ENCODE peak calls at places on chromosomes 6 and 20, in eight cellular contexts. One of them, this sample, is unnamed.
A peak's percentile ranks its signal among the peaks of the same experiment; 100 is the strongest.

GRCh38 chr6:124057448-124057847 is 253.8 kb downstream of the NKAIN2 start:
- DNase-seq in A549: no peak
- DNase-seq in epithelial cell of esophagus: no peak
- DNase-seq in endothelial cell: no peak
- DNase-seq in tibial artery: no peak
- DNase-seq in GM12864: no peak
- DNase-seq in nephron progenitor cell: no peak
- DNase-seq in natural killer cell: no peak
- DNase-seq in this sample: no peak

GRCh38 chr6:3292431-3293197 is 33.9 kb downstream of the PSMG4 start:
- DNase-seq in A549: no peak
- DNase-seq in epithelial cell of esophagus: no peak
- DNase-seq in endothelial cell: no peak
- DNase-seq in tibial artery: peak; percentile 14
- DNase-seq in GM12864: no peak
- DNase-seq in nephron progenitor cell: no peak
- DNase-seq in natural killer cell: no peak
- DNase-seq in this sample: no peak

GRCh38 chr6:2890981-2891767 is 11.9 kb downstream of the SERPINB9 start:
- DNase-seq in A549: no peak
- DNase-seq in epithelial cell of esophagus: no peak
- DNase-seq in endothelial cell: no peak
- DNase-seq in tibial artery: no peak
- DNase-seq in GM12864: no peak
- DNase-seq in nephron progenitor cell: no peak
- DNase-seq in natural killer cell: no peak
- DNase-seq in this sample: no peak

GRCh38 chr20:25376886-25377285 is 13.7 kb downstream of the ABHD12 start:
- DNase-seq in A549: no peak
- DNase-seq in epithelial cell of esophagus: no peak
- DNase-seq in endothelial cell: no peak
- DNase-seq in tibial artery: no peak
- DNase-seq in GM12864: no peak
- DNase-seq in nephron progenitor cell: no peak
- DNase-seq in natural killer cell: no peak
- DNase-seq in this sample: no peak

GRCh38 chr20:1802385-1803215 is 92.6 kb upstream of the SIRPA start:
- DNase-seq in A549: peak; percentile 70
- DNase-seq in epithelial cell of esophagus: peak; percentile 72
- DNase-seq in endothelial cell: peak; percentile 86
- DNase-seq in tibial artery: peak; percentile 64
- DNase-seq in GM12864: peak; percentile 29
- DNase-seq in nephron progenitor cell: peak; percentile 78
- DNase-seq in natural killer cell: no peak
- DNase-seq in this sample: peak; percentile 70

GRCh38 chr6:157364705-157365104 is 16.3 kb upstream of the ZDHHC14 start:
- DNase-seq in A549: no peak
- DNase-seq in epithelial cell of esophagus: no peak
- DNase-seq in endothelial cell: no peak
- DNase-seq in tibial artery: no peak
- DNase-seq in GM12864: no peak
- DNase-seq in nephron progenitor cell: no peak
- DNase-seq in natural killer cell: no peak
- DNase-seq in this sample: no peak

GRCh38 chr6:106014930-106015329 is 71.2 kb upstream of the PRDM1 start:
- DNase-seq in A549: no peak
- DNase-seq in epithelial cell of esophagus: no peak
- DNase-seq in endothelial cell: no peak
- DNase-seq in tibial artery: no peak
- DNase-seq in GM12864: no peak
- DNase-seq in nephron progenitor cell: no peak
- DNase-seq in natural killer cell: no peak
- DNase-seq in this sample: no peak

GRCh38 chr20:36544134-36545018 is 3.1 kb downstream of the MYL9 start:
- DNase-seq in A549: no peak
- DNase-seq in epithelial cell of esophagus: peak; percentile 79
- DNase-seq in endothelial cell: no peak
- DNase-seq in tibial artery: no peak
- DNase-seq in GM12864: no peak
- DNase-seq in nephron progenitor cell: no peak
- DNase-seq in natural killer cell: no peak
- DNase-seq in this sample: no peak

GRCh38 chr20:25695532-25696383 is 895 bp downstream of the ZNF337 start:
- DNase-seq in A549: no peak
- DNase-seq in epithelial cell of esophagus: peak; percentile 21
- DNase-seq in endothelial cell: no peak
- DNase-seq in tibial artery: no peak
- DNase-seq in GM12864: no peak
- DNase-seq in nephron progenitor cell: no peak
- DNase-seq in natural killer cell: no peak
- DNase-seq in this sample: peak; percentile 26

GRCh38 chr20:10429443-10429981 is 4.5 kb downstream of the MKKS start:
- DNase-seq in A549: no peak
- DNase-seq in epithelial cell of esophagus: no peak
- DNase-seq in endothelial cell: no peak
- DNase-seq in tibial artery: no peak
- DNase-seq in GM12864: no peak
- DNase-seq in nephron progenitor cell: no peak
- DNase-seq in natural killer cell: no peak
- DNase-seq in this sample: no peak

GRCh38 chr20:49517509-49518100 is 35.1 kb upstream of the KCNB1 start:
- DNase-seq in A549: no peak
- DNase-seq in epithelial cell of esophagus: peak; percentile 7
- DNase-seq in endothelial cell: no peak
- DNase-seq in tibial artery: no peak
- DNase-seq in GM12864: no peak
- DNase-seq in nephron progenitor cell: no peak
- DNase-seq in natural killer cell: no peak
- DNase-seq in this sample: no peak

GRCh38 chr6:79296211-79296610 is 61.7 kb upstream of the HMGN3 start:
- DNase-seq in A549: no peak
- DNase-seq in epithelial cell of esophagus: peak; percentile 44
- DNase-seq in endothelial cell: no peak
- DNase-seq in tibial artery: no peak
- DNase-seq in GM12864: no peak
- DNase-seq in nephron progenitor cell: no peak
- DNase-seq in natural killer cell: no peak
- DNase-seq in this sample: no peak

GRCh38 chr6:88165877-88166492 is at the start of gene CNR1:
- DNase-seq in A549: peak; percentile 13
- DNase-seq in epithelial cell of esophagus: peak; percentile 28
- DNase-seq in endothelial cell: peak; percentile 54
- DNase-seq in tibial artery: peak; percentile 58
- DNase-seq in GM12864: no peak
- DNase-seq in nephron progenitor cell: peak; percentile 75
- DNase-seq in natural killer cell: no peak
- DNase-seq in this sample: no peak

GRCh38 chr6:26030716-26031115 is 56.5 kb upstream of the HFE start:
- DNase-seq in A549: no peak
- DNase-seq in epithelial cell of esophagus: no peak
- DNase-seq in endothelial cell: no peak
- DNase-seq in tibial artery: no peak
- DNase-seq in GM12864: no peak
- DNase-seq in nephron progenitor cell: no peak
- DNase-seq in natural killer cell: no peak
- DNase-seq in this sample: no peak

GRCh38 chr6:26032387-26033131 is 54.7 kb upstream of the HFE start:
- DNase-seq in A549: peak; percentile 73
- DNase-seq in epithelial cell of esophagus: peak; percentile 48
- DNase-seq in endothelial cell: no peak
- DNase-seq in tibial artery: no peak
- DNase-seq in GM12864: no peak
- DNase-seq in nephron progenitor cell: no peak
- DNase-seq in natural killer cell: no peak
- DNase-seq in this sample: no peak

GRCh38 chr6:26031151-26031594 is 56.1 kb upstream of the HFE start:
- DNase-seq in A549: peak; percentile 43
- DNase-seq in epithelial cell of esophagus: no peak
- DNase-seq in endothelial cell: no peak
- DNase-seq in tibial artery: no peak
- DNase-seq in GM12864: no peak
- DNase-seq in nephron progenitor cell: no peak
- DNase-seq in natural killer cell: no peak
- DNase-seq in this sample: no peak

GRCh38 chr6:26033132-26033941 is 53.9 kb upstream of the HFE start:
- DNase-seq in A549: peak; percentile 95
- DNase-seq in epithelial cell of esophagus: peak; percentile 95
- DNase-seq in endothelial cell: peak; percentile 58
- DNase-seq in tibial artery: peak; percentile 74
- DNase-seq in GM12864: peak; percentile 98
- DNase-seq in nephron progenitor cell: peak; percentile 61
- DNase-seq in natural killer cell: peak; percentile 55
- DNase-seq in this sample: peak; percentile 88

DNA sequence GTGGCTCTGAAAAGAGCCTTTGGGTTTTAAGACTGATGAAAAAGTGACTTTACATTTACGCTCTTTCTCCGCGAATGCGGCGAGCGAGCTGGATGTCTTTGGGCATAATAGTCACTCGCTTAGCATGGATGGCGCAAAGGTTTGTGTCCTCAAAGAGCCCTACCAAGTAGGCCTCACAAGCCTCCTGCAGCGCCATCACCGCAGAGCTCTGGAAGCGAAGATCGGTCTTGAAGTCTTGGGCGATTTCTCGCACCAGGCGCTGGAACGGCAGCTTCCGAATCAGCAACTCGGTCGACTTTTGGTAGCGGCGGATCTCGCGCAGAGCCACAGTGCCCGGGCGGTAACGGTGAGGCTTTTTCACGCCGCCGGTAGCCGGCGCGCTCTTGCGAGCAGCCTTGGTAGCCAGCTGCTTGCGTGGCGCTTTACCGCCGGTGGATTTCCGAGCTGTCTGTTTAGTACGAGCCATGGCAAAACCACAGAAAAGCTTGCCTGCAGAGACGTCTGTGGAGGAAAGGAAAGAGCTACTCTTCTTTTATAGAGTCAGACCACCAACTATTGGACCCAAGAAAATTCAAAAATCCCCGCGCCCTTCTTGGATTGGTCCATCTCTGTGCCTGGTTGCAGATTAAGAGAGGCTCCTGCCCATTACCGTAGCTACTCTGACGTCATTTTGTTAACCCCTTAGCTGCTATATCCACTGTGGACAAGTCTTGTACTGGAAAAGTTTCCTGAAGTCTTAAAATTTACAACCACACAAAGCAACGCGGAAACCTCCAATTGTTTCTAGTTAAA is 55.4 kb upstream of the HFE start:
- DNase-seq in A549: peak; percentile 97
- DNase-seq in epithelial cell of esophagus: peak; percentile 95
- DNase-seq in endothelial cell: peak; percentile 81
- DNase-seq in tibial artery: peak; percentile 87
- DNase-seq in GM12864: peak; percentile 97
- DNase-seq in nephron progenitor cell: peak; percentile 83
- DNase-seq in natural killer cell: peak; percentile 83
- DNase-seq in this sample: peak; percentile 89
- TF ChIP-seq CTCF in A549: no peak
- TF ChIP-seq CTCF in epithelial cell of esophagus: peak; percentile 36
- TF ChIP-seq CTCF in endothelial cell: no peak
- TF ChIP-seq CTCF in tibial artery: peak; percentile 21
- TF ChIP-seq CTCF in GM12864: peak; percentile 35
- TF ChIP-seq CTCF in nephron progenitor cell: no peak
- TF ChIP-seq CTCF in natural killer cell: no peak
- TF ChIP-seq CTCF in this sample: peak; percentile 9

GRCh38 chr6:151239603-151240035 is at the start of gene AKAP12:
- DNase-seq in A549: peak; percentile 28
- DNase-seq in epithelial cell of esophagus: peak; percentile 15
- DNase-seq in endothelial cell: peak; percentile 32
- DNase-seq in tibial artery: peak; percentile 43
- DNase-seq in GM12864: no peak
- DNase-seq in nephron progenitor cell: no peak
- DNase-seq in natural killer cell: no peak
- DNase-seq in this sample: no peak

GRCh38 chr6:151240861-151241642 is 1.3 kb downstream of the AKAP12 start:
- DNase-seq in A549: peak; percentile 54
- DNase-seq in epithelial cell of esophagus: peak; percentile 73
- DNase-seq in endothelial cell: peak; percentile 55
- DNase-seq in tibial artery: peak; percentile 50
- DNase-seq in GM12864: no peak
- DNase-seq in nephron progenitor cell: peak; percentile 65
- DNase-seq in natural killer cell: no peak
- DNase-seq in this sample: no peak

GRCh38 chr6:151242420-151242841 is 2.7 kb downstream of the AKAP12 start:
- DNase-seq in A549: no peak
- DNase-seq in epithelial cell of esophagus: no peak
- DNase-seq in endothelial cell: no peak
- DNase-seq in tibial artery: no peak
- DNase-seq in GM12864: no peak
- DNase-seq in nephron progenitor cell: peak; percentile 26
- DNase-seq in natural killer cell: no peak
- DNase-seq in this sample: no peak

GRCh38 chr6:151241853-151242252 is 2.1 kb downstream of the AKAP12 start:
- DNase-seq in A549: no peak
- DNase-seq in epithelial cell of esophagus: no peak
- DNase-seq in endothelial cell: no peak
- DNase-seq in tibial artery: no peak
- DNase-seq in GM12864: no peak
- DNase-seq in nephron progenitor cell: no peak
- DNase-seq in natural killer cell: no peak
- DNase-seq in this sample: no peak

GRCh38 chr6:151240036-151240685 is 394 bp downstream of the AKAP12 start:
- DNase-seq in A549: peak; percentile 73
- DNase-seq in epithelial cell of esophagus: peak; percentile 29
- DNase-seq in endothelial cell: peak; percentile 67
- DNase-seq in tibial artery: peak; percentile 91
- DNase-seq in GM12864: no peak
- DNase-seq in nephron progenitor cell: peak; percentile 84
- DNase-seq in natural killer cell: no peak
- DNase-seq in this sample: peak; percentile 49
- TF ChIP-seq CTCF in A549: no peak
- TF ChIP-seq CTCF in epithelial cell of esophagus: no peak
- TF ChIP-seq CTCF in endothelial cell: no peak
- TF ChIP-seq CTCF in tibial artery: no peak
- TF ChIP-seq CTCF in GM12864: no peak
- TF ChIP-seq CTCF in nephron progenitor cell: no peak
- TF ChIP-seq CTCF in natural killer cell: no peak
- TF ChIP-seq CTCF in this sample: no peak

DNA sequence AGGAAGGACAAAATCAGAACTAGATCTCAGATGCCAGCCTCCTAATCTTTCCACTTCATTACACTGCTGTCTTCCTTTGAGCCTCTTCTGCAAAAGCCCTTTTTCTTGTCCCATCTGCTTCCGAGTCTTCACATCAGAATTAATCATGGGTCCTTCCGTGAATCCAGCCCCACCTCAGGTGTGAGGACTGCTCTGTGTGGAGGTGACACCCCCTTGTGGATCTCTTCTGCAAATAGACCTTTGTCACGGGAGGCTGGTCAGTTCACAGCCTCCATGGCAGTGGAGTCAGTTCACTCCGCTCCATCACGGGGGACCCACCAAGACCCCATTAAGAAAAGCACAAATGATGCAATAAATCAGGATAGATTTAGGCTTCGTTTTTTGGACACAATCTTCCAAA is 171.1 kb downstream of the ADAT2 start:
- DNase-seq in A549: peak; percentile 26
- DNase-seq in epithelial cell of esophagus: peak; percentile 45
- DNase-seq in endothelial cell: peak; percentile 30
- DNase-seq in tibial artery: no peak
- DNase-seq in GM12864: no peak
- DNase-seq in nephron progenitor cell: peak; percentile 14
- DNase-seq in natural killer cell: no peak
- DNase-seq in this sample: peak; percentile 24
- TF ChIP-seq CTCF in A549: peak; percentile 23
- TF ChIP-seq CTCF in epithelial cell of esophagus: peak; percentile 33
- TF ChIP-seq CTCF in endothelial cell: peak; percentile 32
- TF ChIP-seq CTCF in tibial artery: no peak
- TF ChIP-seq CTCF in GM12864: peak; percentile 36
- TF ChIP-seq CTCF in nephron progenitor cell: peak; percentile 18
- TF ChIP-seq CTCF in natural killer cell: no peak
- TF ChIP-seq CTCF in this sample: peak; percentile 45

GRCh38 chr6:146887447-146888077 is 288.8 kb downstream of the ADGB start:
- DNase-seq in A549: no peak
- DNase-seq in epithelial cell of esophagus: peak; percentile 21
- DNase-seq in endothelial cell: no peak
- DNase-seq in tibial artery: no peak
- DNase-seq in GM12864: no peak
- DNase-seq in nephron progenitor cell: no peak
- DNase-seq in natural killer cell: no peak
- DNase-seq in this sample: no peak
- TF ChIP-seq CTCF in A549: no peak
- TF ChIP-seq CTCF in epithelial cell of esophagus: no peak
- TF ChIP-seq CTCF in endothelial cell: no peak
- TF ChIP-seq CTCF in tibial artery: no peak
- TF ChIP-seq CTCF in GM12864: no peak
- TF ChIP-seq CTCF in nephron progenitor cell: no peak
- TF ChIP-seq CTCF in natural killer cell: no peak
- TF ChIP-seq CTCF in this sample: no peak